ENCODE peak calls at places on chromosome 22, in six cellular contexts. One of them, this sample, is unnamed.

GRCh38 chr22:17842386-17842785 is 68.1 kb upstream of the BID start:
- DNase-seq in body of pancreas: no peak
- DNase-seq in tibial artery: no peak
- DNase-seq in PC-9: no peak
- DNase-seq in HuH-7.5: no peak
- DNase-seq in NCI-H1417: no peak
- DNase-seq in this sample: no peak

GRCh38 chr22:48919851-48920589 is 907.7 kb downstream of the BRD1 start:
- DNase-seq in body of pancreas: no peak
- DNase-seq in tibial artery: no peak
- DNase-seq in PC-9: no peak
- DNase-seq in HuH-7.5: no peak
- DNase-seq in NCI-H1417: no peak
- DNase-seq in this sample: no peak

GRCh38 chr22:21778705-21779363 is 43.2 kb upstream of the YPEL1 start:
- DNase-seq in body of pancreas: no peak
- DNase-seq in tibial artery: no peak
- DNase-seq in PC-9: no peak
- DNase-seq in HuH-7.5: no peak
- DNase-seq in NCI-H1417: no peak
- DNase-seq in this sample: no peak

GRCh38 chr22:26679003-26679629 is 21.7 kb downstream of the MIAT start:
- DNase-seq in body of pancreas: peak
- DNase-seq in tibial artery: peak
- DNase-seq in PC-9: peak
- DNase-seq in HuH-7.5: peak
- DNase-seq in NCI-H1417: peak
- DNase-seq in this sample: peak

GRCh38 chr22:46481386-46481785 is 56.0 kb downstream of the CELSR1 start:
- DNase-seq in body of pancreas: no peak
- DNase-seq in tibial artery: no peak
- DNase-seq in PC-9: no peak
- DNase-seq in HuH-7.5: no peak
- DNase-seq in NCI-H1417: no peak
- DNase-seq in this sample: no peak

GRCh38 chr22:29914165-29914564 is 31.2 kb downstream of the MTMR3 start:
- DNase-seq in body of pancreas: no peak
- DNase-seq in tibial artery: no peak
- DNase-seq in PC-9: no peak
- DNase-seq in HuH-7.5: no peak
- DNase-seq in NCI-H1417: no peak
- DNase-seq in this sample: no peak

GRCh38 chr22:19106886-19107729 is 15.1 kb downstream of the DGCR2 start:
- DNase-seq in body of pancreas: no peak
- DNase-seq in tibial artery: no peak
- DNase-seq in PC-9: no peak
- DNase-seq in HuH-7.5: no peak
- DNase-seq in NCI-H1417: no peak
- DNase-seq in this sample: no peak

GRCh38 chr22:44497218-44497903 is 672 bp downstream of the RTL6 start:
- DNase-seq in body of pancreas: peak
- DNase-seq in tibial artery: no peak
- DNase-seq in PC-9: peak
- DNase-seq in HuH-7.5: no peak
- DNase-seq in NCI-H1417: no peak
- DNase-seq in this sample: no peak

GRCh38 chr22:20000246-20001081 is 16.2 kb downstream of the ARVCF start:
- DNase-seq in body of pancreas: no peak
- DNase-seq in tibial artery: no peak
- DNase-seq in PC-9: no peak
- DNase-seq in HuH-7.5: no peak
- DNase-seq in NCI-H1417: no peak
- DNase-seq in this sample: no peak

GRCh38 chr22:41022470-41023298 is 69.7 kb upstream of the EP300 start:
- DNase-seq in body of pancreas: peak
- DNase-seq in tibial artery: peak
- DNase-seq in PC-9: peak
- DNase-seq in HuH-7.5: peak
- DNase-seq in NCI-H1417: peak
- DNase-seq in this sample: peak

GRCh38 chr22:48153726-48154125 is 1391.3 kb downstream of the TBC1D22A start:
- DNase-seq in body of pancreas: no peak
- DNase-seq in tibial artery: no peak
- DNase-seq in PC-9: no peak
- DNase-seq in HuH-7.5: no peak
- DNase-seq in NCI-H1417: peak
- DNase-seq in this sample: peak

GRCh38 chr22:38782402-38783094 is 11.4 kb downstream of the DNAL4 start:
- DNase-seq in body of pancreas: no peak
- DNase-seq in tibial artery: no peak
- DNase-seq in PC-9: no peak
- DNase-seq in HuH-7.5: no peak
- DNase-seq in NCI-H1417: no peak
- DNase-seq in this sample: no peak

GRCh38 chr22:23270212-23270733 is 90.0 kb downstream of the BCR start:
- DNase-seq in body of pancreas: no peak
- DNase-seq in tibial artery: no peak
- DNase-seq in PC-9: no peak
- DNase-seq in HuH-7.5: no peak
- DNase-seq in NCI-H1417: peak
- DNase-seq in this sample: no peak

GRCh38 chr22:17119481-17120202 is 1.5 kb downstream of the TMEM121B start:
- DNase-seq in body of pancreas: no peak
- DNase-seq in tibial artery: no peak
- DNase-seq in PC-9: no peak
- DNase-seq in HuH-7.5: peak
- DNase-seq in NCI-H1417: no peak
- DNase-seq in this sample: no peak

GRCh38 chr22:41565403-41566054 is 4.7 kb downstream of the CSDC2 start:
- DNase-seq in body of pancreas: peak
- DNase-seq in tibial artery: peak
- DNase-seq in PC-9: peak
- DNase-seq in HuH-7.5: no peak
- DNase-seq in NCI-H1417: no peak
- DNase-seq in this sample: peak

GRCh38 chr22:24584871-24585411 is 7.9 kb downstream of the LRRC75B start:
- DNase-seq in body of pancreas: no peak
- DNase-seq in tibial artery: no peak
- DNase-seq in PC-9: no peak
- DNase-seq in HuH-7.5: no peak
- DNase-seq in NCI-H1417: no peak
- DNase-seq in this sample: no peak

GRCh38 chr22:39108487-39108886 is 11.4 kb downstream of the APOBEC3H start:
- DNase-seq in body of pancreas: no peak
- DNase-seq in tibial artery: no peak
- DNase-seq in PC-9: no peak
- DNase-seq in HuH-7.5: no peak
- DNase-seq in NCI-H1417: no peak
- DNase-seq in this sample: no peak

GRCh38 chr22:44351685-44352377 is 39.1 kb upstream of the SHISAL1 start:
- DNase-seq in body of pancreas: no peak
- DNase-seq in tibial artery: no peak
- DNase-seq in PC-9: peak
- DNase-seq in HuH-7.5: no peak
- DNase-seq in NCI-H1417: peak
- DNase-seq in this sample: peak

GRCh38 chr22:19540394-19540793 is 16.2 kb upstream of the CLDN5 start:
- DNase-seq in body of pancreas: no peak
- DNase-seq in tibial artery: no peak
- DNase-seq in PC-9: no peak
- DNase-seq in HuH-7.5: no peak
- DNase-seq in NCI-H1417: no peak
- DNase-seq in this sample: no peak

GRCh38 chr22:37552560-37553163 is 7.6 kb upstream of the CDC42EP1 start:
- DNase-seq in body of pancreas: peak
- DNase-seq in tibial artery: no peak
- DNase-seq in PC-9: no peak
- DNase-seq in HuH-7.5: no peak
- DNase-seq in NCI-H1417: no peak
- DNase-seq in this sample: no peak

GRCh38 chr22:49077586-49077985 is 750.1 kb downstream of the BRD1 start:
- DNase-seq in body of pancreas: no peak
- DNase-seq in tibial artery: no peak
- DNase-seq in PC-9: no peak
- DNase-seq in HuH-7.5: no peak
- DNase-seq in NCI-H1417: no peak
- DNase-seq in this sample: no peak

GRCh38 chr22:46797355-46797754 is 34.9 kb downstream of the TBC1D22A start:
- DNase-seq in body of pancreas: no peak
- DNase-seq in tibial artery: no peak
- DNase-seq in PC-9: no peak
- DNase-seq in HuH-7.5: no peak
- DNase-seq in NCI-H1417: no peak
- DNase-seq in this sample: no peak

GRCh38 chr22:30252411-30253204 is 6.0 kb upstream of the LIF start:
- DNase-seq in body of pancreas: no peak
- DNase-seq in tibial artery: no peak
- DNase-seq in PC-9: peak
- DNase-seq in HuH-7.5: no peak
- DNase-seq in NCI-H1417: no peak
- DNase-seq in this sample: no peak

GRCh38 chr22:32327066-32327465 is 30.6 kb upstream of the RFPL3 start:
- DNase-seq in body of pancreas: no peak
- DNase-seq in tibial artery: no peak
- DNase-seq in PC-9: no peak
- DNase-seq in HuH-7.5: no peak
- DNase-seq in NCI-H1417: no peak
- DNase-seq in this sample: no peak

GRCh38 chr22:33883961-33884808 is 36.1 kb downstream of the LARGE1 start:
- DNase-seq in body of pancreas: no peak
- DNase-seq in tibial artery: no peak
- DNase-seq in PC-9: peak
- DNase-seq in HuH-7.5: no peak
- DNase-seq in NCI-H1417: no peak
- DNase-seq in this sample: no peak

GRCh38 chr22:43731986-43732385 is 80.1 kb downstream of the EFCAB6 start:
- DNase-seq in body of pancreas: no peak
- DNase-seq in tibial artery: no peak
- DNase-seq in PC-9: no peak
- DNase-seq in HuH-7.5: no peak
- DNase-seq in NCI-H1417: no peak
- DNase-seq in this sample: no peak

GRCh38 chr22:27833803-27834202 is 32.2 kb upstream of the MN1 start:
- DNase-seq in body of pancreas: no peak
- DNase-seq in tibial artery: no peak
- DNase-seq in PC-9: no peak
- DNase-seq in HuH-7.5: no peak
- DNase-seq in NCI-H1417: no peak
- DNase-seq in this sample: no peak

GRCh38 chr22:46609175-46609690 is 11.0 kb upstream of the GRAMD4 start:
- DNase-seq in body of pancreas: no peak
- DNase-seq in tibial artery: no peak
- DNase-seq in PC-9: no peak
- DNase-seq in HuH-7.5: peak
- DNase-seq in NCI-H1417: no peak
- DNase-seq in this sample: no peak

GRCh38 chr22:43197271-43197941 is 10.5 kb upstream of the TTLL12 start:
- DNase-seq in body of pancreas: no peak
- DNase-seq in tibial artery: no peak
- DNase-seq in PC-9: no peak
- DNase-seq in HuH-7.5: no peak
- DNase-seq in NCI-H1417: no peak
- DNase-seq in this sample: no peak

GRCh38 chr22:30694638-30695350 is at the start of gene OSBP2:
- DNase-seq in body of pancreas: peak
- DNase-seq in tibial artery: no peak
- DNase-seq in PC-9: peak
- DNase-seq in HuH-7.5: peak
- DNase-seq in NCI-H1417: peak
- DNase-seq in this sample: no peak

GRCh38 chr22:37088108-37088605 is 21.4 kb downstream of the TMPRSS6 start:
- DNase-seq in body of pancreas: no peak
- DNase-seq in tibial artery: no peak
- DNase-seq in PC-9: peak
- DNase-seq in HuH-7.5: no peak
- DNase-seq in NCI-H1417: peak
- DNase-seq in this sample: peak